ENCODE peak calls at places on chromosomes 7 and 10, in five cellular contexts. R is fibroblast of the aortic adventitia, Q is AG04450, H is NCI-H748 treated with DMSO at 0.1 percent for 48 hours, N is heart left ventricle. X is an unnamed sample.

GRCh38 chr7:64869121-64869725 is 33.9 kb upstream of the ZNF273 start:
- DNase-seq in R (no peak), Q (no peak), H (no peak), N (no peak), X (peak; percentile 7)

GRCh38 chr10:34116780-34117179 is 698.3 kb downstream of the PARD3 start:
- DNase-seq in R (no peak), Q (no peak), H (no peak), N (peak; percentile 33), X (no peak)

GRCh38 chr10:119378737-119379067 is 163.8 kb downstream of the RGS10 start:
- DNase-seq in R (no peak), Q (no peak), H (no peak), N (no peak), X (no peak)

GRCh38 chr7:138961159-138961558 is 20.0 kb downstream of the KIAA1549 start:
- DNase-seq in R (peak; percentile 11), Q (no peak), H (no peak), N (no peak), X (peak; percentile 68)

GRCh38 chr7:25318077-25318476 is 89.8 kb upstream of the NPVF start:
- DNase-seq in R (no peak), Q (no peak), H (no peak), N (no peak), X (no peak)

GRCh38 chr10:24349379-24350110 is 140.6 kb downstream of the KIAA1217 start:
- DNase-seq in R (peak; percentile 76), Q (no peak), H (no peak), N (no peak), X (no peak)

GRCh38 chr10:120997313-120998102 is 146.3 kb downstream of the WDR11 start:
- DNase-seq in R (no peak), Q (no peak), H (no peak), N (no peak), X (no peak)

GRCh38 chr7:16942929-16943509 is 61.2 kb upstream of the AGR3 start:
- DNase-seq in R (no peak), Q (no peak), H (no peak), N (no peak), X (no peak)

GRCh38 chr10:29392376-29393021 is 103.6 kb downstream of the LYZL1 start:
- DNase-seq in R (peak; percentile 61), Q (no peak), H (peak; percentile 31), N (no peak), X (peak; percentile 32)

GRCh38 chr10:30747633-30748032 is 118.1 kb upstream of the LYZL2 start:
- DNase-seq in R (peak; percentile 43), Q (peak; percentile 15), H (no peak), N (no peak), X (no peak)

GRCh38 chr10:91798736-91799579 is 732 bp downstream of the TNKS2 start:
- DNase-seq in R (peak; percentile 62), Q (no peak), H (peak; percentile 21), N (no peak), X (peak; percentile 13)

GRCh38 chr10:71294856-71295255 is 24.2 kb upstream of the SLC29A3 start:
- DNase-seq in R (no peak), Q (no peak), H (no peak), N (no peak), X (no peak)

GRCh38 chr10:16521311-16522016 is at the start of gene C1QL3:
- DNase-seq in R (peak; percentile 15), Q (no peak), H (no peak), N (no peak), X (no peak)

GRCh38 chr10:67612577-67613537 is 83.1 kb downstream of the CTNNA3 start:
- DNase-seq in R (no peak), Q (no peak), H (no peak), N (no peak), X (no peak)

GRCh38 chr10:94012834-94013830 is 19.4 kb downstream of the PLCE1 start:
- DNase-seq in R (peak; percentile 47), Q (no peak), H (no peak), N (no peak), X (no peak)

GRCh38 chr10:119306514-119306951 is 99.2 kb downstream of the GRK5 start:
- DNase-seq in R (no peak), Q (no peak), H (no peak), N (peak; percentile 27), X (no peak)

GRCh38 chr10:63720689-63721088 is 199.5 kb downstream of the REEP3 start:
- DNase-seq in R (no peak), Q (no peak), H (no peak), N (no peak), X (no peak)

GRCh38 chr10:3850999-3851937 is 66.3 kb upstream of the KLF6 start:
- DNase-seq in R (peak; percentile 92), Q (peak; percentile 52), H (no peak), N (no peak), X (no peak)

GRCh38 chr10:85528318-85528652 is 838.3 kb downstream of the GRID1 start:
- DNase-seq in R (no peak), Q (no peak), H (no peak), N (no peak), X (no peak)

GRCh38 chr10:52256832-52257691 is 57.0 kb upstream of the DKK1 start:
- DNase-seq in R (peak; percentile 41), Q (no peak), H (no peak), N (no peak), X (no peak)

GRCh38 chr10:82319046-82319445 is 444.1 kb downstream of the NRG3 start:
- DNase-seq in R (no peak), Q (no peak), H (no peak), N (no peak), X (no peak)

GRCh38 chr10:16425449-16425848 is 11.4 kb upstream of the PTER start:
- DNase-seq in R (no peak), Q (no peak), H (no peak), N (no peak), X (no peak)

GRCh38 chr7:108452707-108453106 is 3.5 kb downstream of the NRCAM start:
- DNase-seq in R (peak; percentile 60), Q (no peak), H (peak; percentile 32), N (no peak), X (no peak)

GRCh38 chr10:33334839-33335549 is 527 bp upstream of the NRP1 start:
- DNase-seq in R (peak; percentile 94), Q (peak; percentile 74), H (peak; percentile 54), N (peak; percentile 89), X (peak; percentile 75)

GRCh38 chr10:49398000-49398861 is 2.3 kb upstream of the DRGX start:
- DNase-seq in R (peak; percentile 29), Q (no peak), H (no peak), N (peak; percentile 56), X (peak; percentile 55)

GRCh38 chr10:19302117-19302516 is 253.5 kb downstream of the MALRD1 start:
- DNase-seq in R (peak; percentile 54), Q (peak; percentile 45), H (no peak), N (no peak), X (no peak)

GRCh38 chr10:13162013-13162364 is 631 bp downstream of the MCM10 start:
- DNase-seq in R (no peak), Q (no peak), H (no peak), N (no peak), X (no peak)

GRCh38 chr10:30537586-30537985 is 92.0 kb downstream of the LYZL2 start:
- DNase-seq in R (no peak), Q (no peak), H (no peak), N (no peak), X (no peak)

GRCh38 chr10:98416589-98416988 is 1.6 kb upstream of the PYROXD2 start:
- DNase-seq in R (no peak), Q (no peak), H (no peak), N (no peak), X (no peak)

GRCh38 chr10:7634142-7634894 is 32.4 kb downstream of the ITIH5 start:
- DNase-seq in R (peak; percentile 40), Q (no peak), H (no peak), N (peak; percentile 41), X (peak; percentile 17)

GRCh38 chr7:8913687-8914086 is 480.3 kb downstream of the NXPH1 start:
- DNase-seq in R (no peak), Q (no peak), H (no peak), N (no peak), X (no peak)

GRCh38 chr7:95473276-95473985 is 12.3 kb upstream of the ASB4 start:
- DNase-seq in R (no peak), Q (no peak), H (peak; percentile 85), N (no peak), X (no peak)

GRCh38 chr10:73332379-73332778 is 26.3 kb downstream of the CFAP70 start:
- DNase-seq in R (no peak), Q (no peak), H (no peak), N (no peak), X (no peak)

GRCh38 chr7:17185690-17186070 is 112.8 kb upstream of the AHR start:
- DNase-seq in R (peak; percentile 82), Q (peak; percentile 7), H (no peak), N (no peak), X (no peak)

GRCh38 chr10:100038561-100039071 is 28.9 kb upstream of the DNMBP start:
- DNase-seq in R (peak; percentile 32), Q (no peak), H (no peak), N (peak; percentile 40), X (no peak)

GRCh38 chr7:158329014-158329610 is 258.5 kb downstream of the PTPRN2 start:
- DNase-seq in R (no peak), Q (no peak), H (no peak), N (no peak), X (peak; percentile 8)